ENCODE peak calls at places on chromosome 6, in four cellular contexts. K, O, C and X are unnamed samples.

GRCh38 chr6:150046943-150047342 is 21.6 kb upstream of the RAET1L start:
- DNase-seq in K (no peak), C (no peak), O (no peak), X (no peak)

GRCh38 chr6:107202876-107203468 is 87.7 kb upstream of the BEND3 start:
- DNase-seq in C (no peak), O (no peak), K (no peak), X (no peak)

GRCh38 chr6:163944897-163945296 is 530.4 kb downstream of the QKI start:
- DNase-seq in C (no peak), O (no peak), K (no peak), X (no peak)

GRCh38 chr6:97215157-97215769 is 67.8 kb downstream of the MMS22L start:
- DNase-seq in C (no peak), K (no peak), O (peak; percentile 26), X (peak; percentile 69)

GRCh38 chr6:169592558-169592957 is 109.3 kb downstream of the WDR27 start:
- DNase-seq in C (no peak), O (no peak), K (no peak), X (peak; percentile 71)

GRCh38 chr6:73586416-73586974 is 65.7 kb upstream of the EEF1A1 start:
- DNase-seq in K (no peak), O (no peak), C (no peak), X (peak; percentile 52)

GRCh38 chr6:141463237-141463977 is 669.3 kb upstream of the GJE1 start:
- DNase-seq in O (no peak), K (peak; percentile 30), C (no peak), X (no peak)

GRCh38 chr6:30556714-30556963 is 350 bp upstream of the GNL1 start:
- DNase-seq in O (no peak), K (peak; percentile 90), C (peak; percentile 78), X (no peak)

GRCh38 chr6:112233864-112234263 is 20.5 kb downstream of the LAMA4 start:
- DNase-seq in C (no peak), O (no peak), K (peak; percentile 57), X (no peak)

GRCh38 chr6:106125925-106126435 is 39.8 kb downstream of the PRDM1 start:
- DNase-seq in C (no peak), O (no peak), K (no peak), X (peak; percentile 50)

GRCh38 chr6:152142116-152142515 is 334.6 kb downstream of the ESR1 start:
- DNase-seq in C (no peak), K (no peak), O (no peak), X (no peak)

GRCh38 chr6:39508513-39508912 is 186.0 kb upstream of the KCNK16 start:
- DNase-seq in K (no peak), C (no peak), O (no peak), X (no peak)

GRCh38 chr6:52539607-52540006 is 37.3 kb downstream of the TRAM2 start:
- DNase-seq in O (no peak), K (no peak), C (no peak), X (no peak)

GRCh38 chr6:108627692-108628565 is 67.2 kb downstream of the FOXO3 start:
- DNase-seq in K (no peak), C (no peak), O (no peak), X (peak; percentile 17)

GRCh38 chr6:151284012-151284411 is 44.2 kb downstream of the AKAP12 start:
- DNase-seq in C (no peak), O (no peak), K (no peak), X (no peak)

GRCh38 chr6:125294925-125295324 is 6.8 kb downstream of the HDDC2 start:
- DNase-seq in C (no peak), K (peak; percentile 53), O (no peak), X (no peak)

GRCh38 chr6:3247255-3248146 is 11.2 kb upstream of the PSMG4 start:
- DNase-seq in O (peak; percentile 24), C (no peak), K (peak; percentile 64), X (no peak)

GRCh38 chr6:5446362-5447075 is 185.2 kb downstream of the FARS2 start:
- DNase-seq in K (no peak), C (no peak), O (no peak), X (no peak)

GRCh38 chr6:96522469-96523009 is 933 bp downstream of the UFL1 start:
- DNase-seq in K (no peak), O (peak; percentile 9), C (no peak), X (peak; percentile 73)

GRCh38 chr6:51893356-51893755 is 194.1 kb downstream of the PKHD1 start:
- DNase-seq in C (no peak), K (no peak), O (no peak), X (no peak)

GRCh38 chr6:83758533-83758932 is 49.6 kb upstream of the SNAP91 start:
- DNase-seq in K (no peak), O (no peak), C (no peak), X (no peak)

GRCh38 chr6:33172307-33173227 is 19.7 kb downstream of the COL11A2 start:
- DNase-seq in C (no peak), O (peak; percentile 36), K (no peak), X (peak; percentile 29)

GRCh38 chr6:5287205-5287965 is 26.1 kb downstream of the FARS2 start:
- DNase-seq in O (no peak), K (no peak), C (no peak), X (no peak)

GRCh38 chr6:32570363-32570905 is 19.2 kb downstream of the HLA-DRB1 start:
- DNase-seq in O (no peak), K (no peak), C (no peak), X (no peak)

GRCh38 chr6:152130441-152130840 is 323.0 kb downstream of the ESR1 start:
- DNase-seq in O (no peak), C (no peak), K (no peak), X (no peak)

GRCh38 chr6:166222631-166223030 is 55.0 kb upstream of the TBXT start:
- DNase-seq in K (no peak), C (no peak), O (no peak), X (no peak)

GRCh38 chr6:90892271-90892670 is 305.4 kb upstream of the MAP3K7 start:
- DNase-seq in O (no peak), K (no peak), C (no peak), X (no peak)

GRCh38 chr6:72789145-72789544 is 167.3 kb downstream of the KCNQ5 start:
- DNase-seq in K (no peak), C (no peak), O (no peak), X (no peak)

GRCh38 chr6:21953831-21954801 is 342.7 kb downstream of the PRL start:
- DNase-seq in O (no peak), K (no peak), C (no peak), X (no peak)

GRCh38 chr6:34552620-34553019 is 3.5 kb downstream of the SPDEF start:
- DNase-seq in C (no peak), K (no peak), O (no peak), X (no peak)

GRCh38 chr6:72132425-72132824 is 246.1 kb downstream of the RIMS1 start:
- DNase-seq in K (no peak), C (no peak), O (no peak), X (no peak)

GRCh38 chr6:116016846-116017545 is 43.7 kb downstream of the FRK start:
- DNase-seq in O (peak; percentile 28), C (no peak), K (no peak), X (no peak)

GRCh38 chr6:170480045-170480714 is 72.9 kb downstream of the PSMB1 start:
- DNase-seq in C (no peak), O (no peak), K (peak; percentile 40), X (no peak)

GRCh38 chr6:134493789-134494188 is 175.9 kb upstream of the SGK1 start:
- DNase-seq in O (no peak), C (no peak), K (no peak), X (no peak)

DNA sequence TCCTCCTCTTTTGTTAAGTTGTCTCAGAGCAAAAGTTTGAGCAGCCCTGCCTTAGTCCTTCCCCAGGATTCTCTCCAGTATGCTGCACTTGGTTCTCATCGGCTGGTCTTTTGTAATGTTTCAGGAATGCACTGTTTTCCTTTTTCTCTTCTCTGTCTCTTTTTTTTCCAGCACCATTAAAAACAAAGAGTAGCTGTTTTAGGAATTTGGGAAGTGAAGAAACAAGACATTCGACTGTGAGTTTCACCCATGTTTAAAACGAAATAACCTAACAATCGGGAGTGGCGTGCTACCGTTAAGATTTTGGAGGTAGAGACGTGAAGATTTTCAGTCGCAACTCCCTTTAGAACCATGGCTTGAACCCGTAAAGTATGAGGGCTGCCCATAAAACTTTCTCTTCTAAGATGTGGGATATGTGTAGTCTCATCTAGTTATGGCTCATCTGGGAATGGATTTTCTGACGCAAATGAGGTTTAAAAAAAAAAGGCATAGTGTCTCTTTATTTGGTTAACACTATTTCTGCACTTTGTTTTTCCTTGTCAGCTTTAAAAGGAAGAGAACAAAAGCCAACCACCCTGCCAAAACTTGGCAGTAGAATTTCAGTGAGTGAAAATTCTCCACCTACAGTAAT is 35.9 kb upstream of the RAB23 start:
- DNase-seq in K (no peak), O (no peak), C (no peak), X (no peak)
- TF ChIP-seq POLR2A in K (no peak), O (no peak), C (no peak), X (no peak)

GRCh38 chr6:26520840-26521484 is 17.2 kb upstream of the HMGN4 start:
- DNase-seq in O (peak; percentile 81), K (peak; percentile 91), C (peak; percentile 80), X (peak; percentile 91)
- TF ChIP-seq POLR2A in O (peak; percentile 67), K (no peak), C (no peak), X (no peak)

GRCh38 chr6:156780117-156780641 is 3.0 kb downstream of the ARID1B start:
- DNase-seq in C (peak; percentile 29), K (no peak), O (peak; percentile 78), X (peak; percentile 89)

GRCh38 chr6:156779206-156780116 is 2.3 kb downstream of the ARID1B start:
- DNase-seq in K (peak; percentile 59), O (peak; percentile 40), C (peak; percentile 22), X (peak; percentile 73)

GRCh38 chr6:156777577-156777865 is 343 bp downstream of the ARID1B start:
- DNase-seq in C (no peak), K (no peak), O (no peak), X (no peak)

GRCh38 chr6:156777866-156778614 is 862 bp downstream of the ARID1B start:
- DNase-seq in C (peak; percentile 46), K (peak; percentile 49), O (peak; percentile 61), X (peak; percentile 75)

DNA sequence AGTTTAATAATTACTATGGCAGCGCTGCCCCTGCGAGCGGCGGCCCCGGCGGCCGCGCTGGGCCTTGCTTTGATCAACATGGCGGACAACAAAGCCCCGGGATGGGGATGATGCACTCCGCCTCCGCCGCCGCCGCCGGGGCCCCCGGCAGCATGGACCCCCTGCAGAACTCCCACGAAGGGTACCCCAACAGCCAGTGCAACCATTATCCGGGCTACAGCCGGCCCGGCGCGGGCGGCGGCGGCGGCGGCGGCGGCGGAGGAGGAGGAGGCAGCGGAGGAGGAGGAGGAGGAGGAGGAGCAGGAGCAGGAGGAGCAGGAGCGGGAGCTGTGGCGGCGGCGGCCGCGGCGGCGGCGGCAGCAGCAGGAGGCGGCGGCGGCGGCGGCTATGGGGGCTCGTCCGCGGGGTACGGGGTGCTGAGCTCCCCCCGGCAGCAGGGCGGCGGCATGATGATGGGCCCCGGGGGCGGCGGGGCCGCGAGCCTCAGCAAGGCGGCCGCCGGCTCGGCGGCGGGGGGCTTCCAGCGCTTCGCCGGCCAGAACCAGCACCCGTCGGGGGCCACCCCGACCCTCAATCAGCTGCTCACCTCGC is 1.5 kb downstream of the ARID1B start:
- DNase-seq in O (peak; percentile 42), K (peak; percentile 71), C (no peak), X (peak; percentile 80)
- TF ChIP-seq POLR2A in O (peak; percentile 28), K (no peak), C (peak; percentile 0), X (peak; percentile 21)

GRCh38 chr6:44237813-44238433 is 9.0 kb upstream of the HSP90AB1 start:
- DNase-seq in O (peak; percentile 69), K (peak; percentile 80), C (peak; percentile 84), X (peak; percentile 82)
- TF ChIP-seq POLR2A in O (peak; percentile 16), K (no peak), C (peak; percentile 45), X (peak; percentile 59)